ENCODE peak calls at places on chromosomes 6 and 20, in seven cellular contexts. Q is iris pigment epithelial cell, X is astrocyte of the hippocampus, G is left cardiac atrium, Z is thoracic aorta, H is endothelial cell, C is trophoblast cell. U is an unnamed sample.

GRCh38 chr6:44072959-44073611 is 54.2 kb downstream of the MRPL14 start:
- DNase-seq in Q (peak; percentile 80), X (peak; percentile 93), G (peak; percentile 89), Z (peak; percentile 55), H (peak; percentile 82), C (peak; percentile 83), U (peak; percentile 93)

GRCh38 chr6:11875325-11876109 is 96.9 kb upstream of the ADTRP start:
- DNase-seq in Q (no peak), X (peak; percentile 14), G (no peak), Z (no peak), H (no peak), C (no peak), U (no peak)

GRCh38 chr6:79797912-79798311 is 149.4 kb downstream of the ELOVL4 start:
- DNase-seq in Q (no peak), X (no peak), G (no peak), Z (no peak), H (no peak), C (no peak), U (no peak)

GRCh38 chr6:30322527-30323501 is 3.9 kb upstream of the TRIM39 start:
- DNase-seq in Q (peak; percentile 87), X (peak; percentile 58), G (no peak), Z (no peak), H (no peak), C (peak; percentile 56), U (no peak)

GRCh38 chr6:130928158-130928917 is 101.1 kb downstream of the SMLR1 start:
- DNase-seq in Q (no peak), X (no peak), G (no peak), Z (no peak), H (no peak), C (peak; percentile 5), U (no peak)

GRCh38 chr20:61561111-61561830 is 309.2 kb downstream of the CDH4 start:
- DNase-seq in Q (no peak), X (no peak), G (no peak), Z (no peak), H (no peak), C (no peak), U (no peak)

GRCh38 chr6:23213193-23213592 is 643.8 kb downstream of the HDGFL1 start:
- DNase-seq in Q (peak; percentile 75), X (peak; percentile 14), G (no peak), Z (no peak), H (no peak), C (peak; percentile 38), U (no peak)

GRCh38 chr6:42727084-42727601 is 4.7 kb upstream of the PRPH2 start:
- DNase-seq in Q (peak; percentile 24), X (peak; percentile 35), G (peak; percentile 55), Z (no peak), H (no peak), C (no peak), U (peak; percentile 75)

GRCh38 chr6:31780507-31781243 is 3.5 kb upstream of the VWA7 start:
- DNase-seq in Q (no peak), X (no peak), G (no peak), Z (no peak), H (no peak), C (no peak), U (no peak)

GRCh38 chr20:16541226-16541625 is 32.0 kb downstream of the KIF16B start:
- DNase-seq in Q (no peak), X (no peak), G (peak; percentile 56), Z (no peak), H (no peak), C (no peak), U (no peak)

GRCh38 chr20:49987868-49988690 is 5.3 kb downstream of the SNAI1 start:
- DNase-seq in Q (no peak), X (peak; percentile 58), G (no peak), Z (no peak), H (no peak), C (peak; percentile 77), U (no peak)

GRCh38 chr6:139161817-139162284 is 27.0 kb downstream of the HECA start:
- DNase-seq in Q (peak; percentile 34), X (no peak), G (no peak), Z (no peak), H (no peak), C (no peak), U (no peak)

GRCh38 chr6:55174211-55175013 is at the start of gene HCRTR2:
- DNase-seq in Q (no peak), X (peak; percentile 7), G (no peak), Z (no peak), H (peak; percentile 33), C (no peak), U (no peak)

U was measured in heart left ventricle.